ENCODE peak calls at places on chromosomes 16 and 17, in ten cellular contexts. K is transverse colon, G is ovary, M is sigmoid colon, H is tibial nerve, A is heart left ventricle, L is body of pancreas, N is prostate gland, C is uterus, T is endothelial cell of umbilical vein. F is an unnamed sample. For H3K36me3, the result is how much of the 10 kb centered on the place peaks cover.

GRCh38 chr16:12439443-12440232 is 364.0 kb downstream of the CPPED1 start:
- DNase-seq in K (no peak), G (no peak), M (no peak), H (no peak), A (no peak), L (no peak), N (no peak), C (no peak), T (no peak), F (no peak)

GRCh38 chr17:58329035-58329807 is 626 bp upstream of the TSPOAP1 start:
- DNase-seq in K (peak), G (peak), M (no peak), H (no peak), A (no peak), L (peak), N (no peak), C (no peak), T (no peak), F (no peak)

GRCh38 chr16:29743475-29743826 is 2.3 kb downstream of the C16orf54 start:
- DNase-seq in K (no peak), G (no peak), M (no peak), H (no peak), A (no peak), L (no peak), N (no peak), C (no peak), T (no peak), F (no peak)

GRCh38 chr17:66474810-66475497 is 172.5 kb downstream of the PRKCA start:
- DNase-seq in K (no peak), G (no peak), M (no peak), H (no peak), A (no peak), L (no peak), N (no peak), C (no peak), T (no peak), F (no peak)

GRCh38 chr16:57728336-57729181 is 7.0 kb upstream of the KATNB1 start:
- DNase-seq in K (no peak), G (no peak), M (no peak), H (no peak), A (no peak), L (no peak), N (no peak), C (no peak), T (no peak), F (no peak)

GRCh38 chr16:77169650-77170236 is 21.2 kb upstream of the MON1B start:
- DNase-seq in K (peak), G (no peak), M (no peak), H (no peak), A (peak), L (peak), N (no peak), C (no peak), T (peak), F (peak)

GRCh38 chr17:30340957-30341356 is 7.1 kb upstream of the TMIGD1 start:
- DNase-seq in K (no peak), G (no peak), M (no peak), H (no peak), A (peak), L (no peak), N (no peak), C (no peak), T (peak), F (no peak)

GRCh38 chr17:28854457-28855382 is at the start of gene ERAL1:
- DNase-seq in K (peak), G (peak), M (peak), H (peak), A (peak), L (peak), N (peak), C (peak), T (peak), F (peak)

GRCh38 chr17:72421128-72422092 is 300.6 kb downstream of the SOX9 start:
- DNase-seq in K (peak), G (no peak), M (no peak), H (no peak), A (no peak), L (peak), N (peak), C (no peak), T (peak), F (no peak)

GRCh38 chr17:34981538-34982241 is 1.4 kb downstream of the LIG3 start:
- DNase-seq in K (no peak), G (no peak), M (peak), H (no peak), A (no peak), L (no peak), N (no peak), C (no peak), T (peak), F (no peak)

GRCh38 chr17:17613708-17614114 is 22.2 kb upstream of the PEMT start:
- DNase-seq in K (peak), G (peak), M (no peak), H (peak), A (peak), L (peak), N (peak), C (peak), T (peak), F (peak)

GRCh38 chr16:58510776-58511628 is 4.3 kb upstream of the SETD6 start:
- DNase-seq in K (no peak), G (peak), M (peak), H (no peak), A (peak), L (no peak), N (no peak), C (no peak), T (no peak), F (no peak)

GRCh38 chr16:2519711-2520080 is 475 bp upstream of the AMDHD2 start:
- DNase-seq in K (no peak), G (no peak), M (peak), H (no peak), A (no peak), L (no peak), N (no peak), C (no peak), T (no peak), F (no peak)

GRCh38 chr16:56970934-56971767 is 9.4 kb downstream of the CETP start:
- DNase-seq in K (no peak), G (no peak), M (no peak), H (no peak), A (no peak), L (no peak), N (no peak), C (no peak), T (no peak), F (no peak)

GRCh38 chr17:43169561-43170139 is 1.4 kb upstream of the NBR1 start:
- DNase-seq in K (peak), G (peak), M (peak), H (no peak), A (peak), L (peak), N (peak), C (peak), T (no peak), F (peak)

GRCh38 chr17:77690271-77691161 is 268.0 kb upstream of the TNRC6C start:
- DNase-seq in K (no peak), G (no peak), M (no peak), H (no peak), A (peak), L (no peak), N (no peak), C (no peak), T (no peak), F (no peak)

GRCh38 chr17:69581061-69581955 is 166.8 kb downstream of the MAP2K6 start:
- DNase-seq in K (no peak), G (no peak), M (no peak), H (no peak), A (peak), L (no peak), N (no peak), C (no peak), T (peak), F (no peak)

GRCh38 chr17:38733315-38734234 is 3.4 kb downstream of the CISD3 start:
- DNase-seq in K (no peak), G (no peak), M (no peak), H (no peak), A (no peak), L (peak), N (peak), C (no peak), T (no peak), F (no peak)

GRCh38 chr17:17547210-17547764 is 44.2 kb downstream of the PEMT start:
- DNase-seq in K (no peak), G (no peak), M (no peak), H (no peak), A (no peak), L (no peak), N (no peak), C (no peak), T (no peak), F (peak)

GRCh38 chr16:69932691-69933392 is 18.3 kb upstream of the CLEC18A start:
- DNase-seq in K (no peak), G (peak), M (no peak), H (no peak), A (no peak), L (no peak), N (no peak), C (no peak), T (no peak), F (peak)

GRCh38 chr17:43810226-43810715 is 22.7 kb downstream of the MPP3 start:
- DNase-seq in K (no peak), G (no peak), M (no peak), H (no peak), A (no peak), L (no peak), N (no peak), C (no peak), T (no peak), F (no peak)

GRCh38 chr17:50194441-50195195 is 6.8 kb downstream of the COL1A1 start:
- DNase-seq in K (no peak), G (no peak), M (no peak), H (no peak), A (no peak), L (no peak), N (no peak), C (no peak), T (no peak), F (no peak)

GRCh38 chr17:9183297-9183696 is 162.0 kb downstream of the NTN1 start:
- DNase-seq in K (no peak), G (no peak), M (no peak), H (no peak), A (no peak), L (no peak), N (no peak), C (no peak), T (no peak), F (no peak)

GRCh38 chr16:71883193-71883848 is 661 bp downstream of the ZNF821 start:
- DNase-seq in K (peak), G (peak), M (peak), H (no peak), A (peak), L (peak), N (peak), C (peak), T (peak), F (peak)

GRCh38 chr16:85592700-85593502 is 20.2 kb upstream of the GSE1 start:
- DNase-seq in K (no peak), G (no peak), M (no peak), H (no peak), A (no peak), L (no peak), N (no peak), C (no peak), T (no peak), F (no peak)
- TF ChIP-seq POLR2A in K (no peak), G (no peak), M (no peak), H (no peak), A (no peak), L (no peak), N (no peak), C (no peak), T (no peak), F (no peak)

GRCh38 chr17:75630071-75630917 is 2.9 kb upstream of the SMIM5 start:
- DNase-seq in K (no peak), G (peak), M (no peak), H (no peak), A (no peak), L (no peak), N (no peak), C (no peak), T (no peak), F (no peak)
- H3K36me3 ChIP-seq in K (under half), G (under half), M (under half), H (under half), A (under half), L (under half), N (under half), C (under half), T (under half), F (under half)

GRCh38 chr17:40819528-40820125 is 2.8 kb downstream of the KRT10 start:
- DNase-seq in K (no peak), G (no peak), M (no peak), H (no peak), A (peak), L (peak), N (no peak), C (no peak), T (peak), F (peak)

GRCh38 chr17:40817103-40817682 is 5.2 kb downstream of the KRT10 start:
- DNase-seq in K (no peak), G (no peak), M (no peak), H (no peak), A (no peak), L (no peak), N (no peak), C (no peak), T (no peak), F (no peak)

GRCh38 chr17:40820228-40820838 is 2.1 kb downstream of the KRT10 start:
- DNase-seq in K (no peak), G (no peak), M (no peak), H (no peak), A (no peak), L (no peak), N (no peak), C (no peak), T (no peak), F (no peak)

GRCh38 chr17:40818343-40818732 is 4.1 kb downstream of the KRT10 start:
- DNase-seq in K (no peak), G (no peak), M (no peak), H (no peak), A (no peak), L (no peak), N (no peak), C (no peak), T (peak), F (no peak)

DNA sequence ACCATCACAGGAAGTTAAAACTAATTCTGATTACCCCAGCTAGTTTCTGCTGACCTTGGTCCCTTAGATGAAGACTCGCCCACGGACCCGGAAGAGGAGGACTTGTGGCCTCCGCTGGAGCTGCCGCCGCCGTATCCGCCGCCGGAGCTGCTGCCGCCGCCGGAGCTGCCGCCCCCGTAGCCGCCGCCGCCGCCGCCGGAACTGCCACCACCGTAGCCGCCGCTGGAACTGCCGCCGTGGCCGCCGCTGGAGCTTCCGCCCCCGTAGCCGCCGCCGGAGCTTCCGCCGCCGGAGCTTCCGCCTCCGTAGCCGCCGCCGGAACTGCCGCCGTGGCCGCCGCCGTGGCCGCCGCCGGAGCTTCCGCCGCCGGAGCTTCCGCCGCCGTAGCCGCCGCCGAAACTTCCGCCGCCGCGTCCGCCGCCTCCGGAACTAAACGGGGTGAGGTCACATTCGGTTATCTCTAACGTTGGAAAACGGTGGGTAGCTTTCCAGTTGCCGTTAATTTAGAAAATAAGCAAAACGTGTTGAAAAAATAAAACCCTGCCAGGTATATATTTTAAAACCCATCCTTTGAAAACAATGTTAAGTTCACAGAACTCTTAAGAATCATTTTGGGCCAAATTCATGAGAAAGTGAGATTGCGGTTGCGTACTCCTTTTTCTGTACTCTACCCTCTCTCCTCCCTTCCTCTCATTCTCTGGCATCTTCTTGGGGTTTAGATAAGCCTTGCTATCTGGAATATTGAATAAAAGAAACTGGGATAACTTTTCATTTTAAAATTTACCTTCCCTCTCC is 3.5 kb downstream of the KRT10 start:
- DNase-seq in K (peak), G (peak), M (peak), H (peak), A (peak), L (peak), N (peak), C (peak), T (peak), F (peak)
- TF ChIP-seq POLR2A in K (no peak), G (peak), M (no peak), H (peak), A (no peak), L (peak), N (peak), C (peak), T (peak), F (no peak)

DNA sequence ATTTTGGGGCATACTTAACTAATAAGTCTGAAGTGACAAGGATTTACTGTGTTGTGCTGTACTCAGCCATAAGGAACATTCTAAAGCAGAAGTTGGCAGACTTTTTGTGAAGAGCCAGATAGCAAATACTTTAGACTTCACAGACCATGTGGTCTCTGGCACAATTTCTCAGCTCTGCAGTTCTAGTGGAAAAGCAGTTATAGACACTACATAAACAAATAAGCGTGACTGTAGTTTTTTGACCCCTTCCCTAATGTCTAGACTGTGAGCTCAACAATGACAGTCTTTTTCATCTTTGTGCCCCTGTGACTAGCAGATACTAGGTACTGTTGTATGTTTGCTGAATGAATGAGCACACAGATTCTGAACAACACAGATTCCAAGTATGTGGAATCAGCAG is 4.9 kb downstream of the RPAIN start:
- DNase-seq in K (no peak), G (no peak), M (no peak), H (no peak), A (no peak), L (no peak), N (no peak), C (no peak), T (no peak), F (no peak)
- H3K36me3 ChIP-seq in K (under half), G (under half), M (under half), H (under half), A (under half), L (under half), N (under half), C (under half), T (under half), F (under half)

GRCh38 chr17:76511562-76512365 is 10.5 kb upstream of the RHBDF2 start:
- DNase-seq in K (no peak), G (no peak), M (no peak), H (no peak), A (no peak), L (no peak), N (no peak), C (no peak), T (no peak), F (no peak)

GRCh38 chr17:76504117-76504516 is 2.9 kb upstream of the RHBDF2 start:
- DNase-seq in K (no peak), G (no peak), M (no peak), H (no peak), A (no peak), L (no peak), N (no peak), C (no peak), T (no peak), F (no peak)

GRCh38 chr17:76502326-76503211 is 1.3 kb upstream of the RHBDF2 start:
- DNase-seq in K (no peak), G (no peak), M (no peak), H (no peak), A (no peak), L (peak), N (no peak), C (no peak), T (no peak), F (no peak)

GRCh38 chr17:76501827-76502307 is 644 bp upstream of the RHBDF2 start:
- DNase-seq in K (no peak), G (peak), M (no peak), H (no peak), A (no peak), L (peak), N (no peak), C (no peak), T (no peak), F (no peak)

DNA sequence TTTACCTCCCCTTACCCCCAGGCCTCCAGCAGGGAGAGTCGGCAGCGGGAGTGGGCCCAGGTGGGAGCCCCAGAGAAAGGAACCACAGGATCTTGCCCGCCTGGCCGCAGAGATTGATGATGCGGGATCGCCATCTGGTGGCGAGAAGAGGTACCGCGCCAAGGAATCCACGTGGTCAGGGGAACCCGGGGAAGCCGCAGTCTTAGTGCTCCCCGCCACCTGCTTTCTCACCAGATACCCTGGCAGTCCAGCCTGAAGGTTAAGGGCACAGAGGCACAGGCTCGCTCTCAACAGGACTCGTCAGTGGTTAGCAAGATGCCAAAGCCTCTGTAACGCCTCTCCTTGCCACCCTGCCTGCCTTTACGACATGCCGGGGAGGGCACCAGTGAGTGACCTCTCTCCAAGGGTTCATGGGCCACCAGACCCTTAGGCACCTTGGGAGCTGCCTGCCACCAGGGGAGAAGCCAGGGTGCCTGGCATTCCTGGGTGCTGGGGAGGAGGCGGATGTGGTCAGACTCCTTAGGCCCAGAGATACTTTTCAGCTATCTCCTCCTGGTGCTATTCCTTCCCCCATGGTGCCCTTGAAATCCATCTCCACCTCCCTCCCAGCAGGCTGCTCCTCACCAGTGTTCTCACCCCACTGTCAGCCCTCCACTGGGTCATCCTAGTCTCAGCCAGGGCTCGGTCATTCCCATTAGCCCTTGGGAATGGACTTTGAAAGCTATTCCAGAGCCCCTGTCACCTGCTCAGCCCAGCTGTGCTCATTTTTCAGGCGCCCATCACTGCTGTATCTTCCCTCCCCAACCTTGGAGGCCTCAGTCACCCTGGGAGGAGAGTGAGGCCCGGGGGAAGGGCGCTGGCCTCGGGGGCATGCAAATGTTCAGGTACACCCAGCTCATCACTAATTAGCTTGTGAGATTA is 5.4 kb upstream of the RHBDF2 start:
- DNase-seq in K (peak), G (peak), M (peak), H (peak), A (peak), L (peak), N (peak), C (peak), T (peak), F (peak)
- TF ChIP-seq POLR2A in K (no peak), G (peak), M (no peak), H (no peak), A (no peak), L (no peak), N (no peak), C (no peak), T (no peak), F (no peak)